ENCODE peak calls at places on chromosome 12, in four cellular contexts. M is T47D; T is activated CD4-positive, alpha-beta T cell treated with anti-CD3 and anti-CD28 coated beads for 36 hours; S is IMR-90. E is an unnamed sample.
A peak's percentile ranks its signal among the peaks of the same experiment; 100 is the strongest.

GRCh38 chr12:19435831-19436497 is 3.3 kb upstream of the AEBP2 start:
- DNase-seq in M (no peak), T (no peak), S (no peak), E (no peak)

GRCh38 chr12:119301367-119301766 is 33.2 kb upstream of the CCDC60 start:
- DNase-seq in M (no peak), T (no peak), S (no peak), E (no peak)

GRCh38 chr12:74689071-74689655 is 151.5 kb downstream of the ATXN7L3B start:
- DNase-seq in M (peak; percentile 53), T (no peak), S (peak; percentile 69), E (no peak)

GRCh38 chr12:1592444-1593231 is 1.7 kb downstream of the FBXL14 start:
- DNase-seq in M (no peak), T (peak; percentile 87), S (peak; percentile 84), E (no peak)

GRCh38 chr12:31966558-31967205 is 7.5 kb downstream of the RESF1 start:
- DNase-seq in M (no peak), T (peak; percentile 16), S (no peak), E (no peak)

GRCh38 chr12:33770652-33771051 is 251.6 kb upstream of the ALG10 start:
- DNase-seq in M (no peak), T (no peak), S (no peak), E (no peak)

GRCh38 chr12:106342397-106343212 is 14.9 kb upstream of the POLR3B start:
- DNase-seq in M (peak; percentile 33), T (no peak), S (peak; percentile 75), E (no peak)

GRCh38 chr12:5516781-5517180 is 84.9 kb downstream of the NTF3 start:
- DNase-seq in M (no peak), T (no peak), S (no peak), E (no peak)

GRCh38 chr12:68310370-68310769 is 21.8 kb downstream of the MDM1 start:
- DNase-seq in M (no peak), T (no peak), S (peak; percentile 95), E (no peak)

GRCh38 chr12:6699989-6700645 is 498 bp downstream of the PIANP start:
- DNase-seq in M (no peak), T (peak; percentile 45), S (no peak), E (no peak)

GRCh38 chr12:1618489-1618888 is 10.5 kb upstream of the WNT5B start:
- DNase-seq in M (no peak), T (no peak), S (peak; percentile 26), E (no peak)

GRCh38 chr12:114483996-114484395 is 78.1 kb upstream of the TBX5 start:
- DNase-seq in M (no peak), T (no peak), S (no peak), E (no peak)

GRCh38 chr12:111792155-111792876 is 25.6 kb downstream of the ALDH2 start:
- DNase-seq in M (no peak), T (peak; percentile 14), S (peak; percentile 41), E (no peak)

GRCh38 chr12:93127582-93128331 is 198.7 kb upstream of the EEA1 start:
- DNase-seq in M (peak; percentile 69), T (no peak), S (peak; percentile 92), E (no peak)

GRCh38 chr12:13277278-13277677 is 80.8 kb downstream of the EMP1 start:
- DNase-seq in M (no peak), T (no peak), S (no peak), E (no peak)

GRCh38 chr12:11130999-11131398 is 3.4 kb downstream of the TAS2R30 start:
- DNase-seq in M (no peak), T (no peak), S (no peak), E (no peak)

GRCh38 chr12:24915501-24915900 is 33.4 kb downstream of the BCAT1 start:
- DNase-seq in M (no peak), T (no peak), S (no peak), E (no peak)

GRCh38 chr12:27549231-27549800 is 25.3 kb downstream of the PPFIBP1 start:
- DNase-seq in M (no peak), T (no peak), S (peak; percentile 87), E (no peak)

GRCh38 chr12:13179159-13180074 is 17.1 kb upstream of the EMP1 start:
- DNase-seq in M (no peak), T (peak; percentile 83), S (peak; percentile 37), E (no peak)

GRCh38 chr12:50633950-50634349 is 129.2 kb downstream of the DIP2B start:
- DNase-seq in M (no peak), T (no peak), S (peak; percentile 41), E (no peak)

GRCh38 chr12:52867636-52868035 is 18.8 kb upstream of the KRT78 start:
- DNase-seq in M (no peak), T (peak; percentile 51), S (no peak), E (no peak)

GRCh38 chr12:108253540-108253939 is 85.6 kb downstream of the CMKLR1 start:
- DNase-seq in M (no peak), T (no peak), S (no peak), E (no peak)

GRCh38 chr12:121996945-121997612 is 24.6 kb upstream of the BCL7A start:
- DNase-seq in M (no peak), T (no peak), S (peak; percentile 47), E (no peak)

GRCh38 chr12:42698213-42698612 is 108.7 kb upstream of the PRICKLE1 start:
- DNase-seq in M (no peak), T (no peak), S (no peak), E (no peak)

GRCh38 chr12:130334399-130334798 is 3.3 kb upstream of the PIWIL1 start:
- DNase-seq in M (no peak), T (no peak), S (no peak), E (no peak)

GRCh38 chr12:127893875-127894635 is 372.9 kb upstream of the TMEM132C start:
- DNase-seq in M (no peak), T (no peak), S (no peak), E (no peak)

GRCh38 chr12:116547955-116548471 is 11.2 kb upstream of the MAP1LC3B2 start:
- DNase-seq in M (no peak), T (no peak), S (peak; percentile 55), E (no peak)

GRCh38 chr12:12190087-12190809 is 76.6 kb downstream of the LRP6 start:
- DNase-seq in M (no peak), T (no peak), S (no peak), E (no peak)

GRCh38 chr12:11580125-11580751 is 69.2 kb upstream of the ETV6 start:
- DNase-seq in M (peak; percentile 74), T (no peak), S (peak; percentile 82), E (no peak)

GRCh38 chr12:94795520-94795919 is 145.2 kb upstream of the TMCC3 start:
- DNase-seq in M (peak; percentile 26), T (no peak), S (peak; percentile 53), E (peak; percentile 16)

GRCh38 chr12:72511906-72512305 is 239.7 kb downstream of the TRHDE start:
- DNase-seq in M (no peak), T (no peak), S (peak; percentile 85), E (no peak)

GRCh38 chr12:49345048-49345839 is 1.4 kb upstream of the DNAJC22 start:
- DNase-seq in M (no peak), T (peak; percentile 46), S (no peak), E (peak; percentile 47)

GRCh38 chr12:26239508-26240328 is 44.3 kb downstream of the SSPN start:
- DNase-seq in M (no peak), T (no peak), S (peak; percentile 79), E (no peak)

GRCh38 chr12:79512068-79512467 is 178.7 kb downstream of the PAWR start:
- DNase-seq in M (peak; percentile 52), T (peak; percentile 9), S (no peak), E (no peak)

GRCh38 chr12:111643428-111643826 is 42.3 kb downstream of the BRAP start:
- DNase-seq in M (peak; percentile 24), T (no peak), S (peak; percentile 95), E (no peak)

GRCh38 chr12:94767971-94768370 is 117.6 kb upstream of the TMCC3 start:
- DNase-seq in M (no peak), T (no peak), S (peak; percentile 6), E (no peak)

GRCh38 chr12:123131879-123132402 is 18.9 kb downstream of the PITPNM2 start:
- DNase-seq in M (no peak), T (peak; percentile 55), S (no peak), E (no peak)

GRCh38 chr12:750356-751191 is 1.8 kb upstream of the WNK1 start:
- DNase-seq in M (no peak), T (no peak), S (no peak), E (no peak)

GRCh38 chr12:6533653-6534157 is 612 bp upstream of the GAPDH start:
- DNase-seq in M (peak; percentile 84), T (peak; percentile 81), S (peak; percentile 84), E (no peak)